ENCODE peak calls at places on chromosomes 7 and 10, in seven cellular contexts. B is SJSA1; C is CD4-positive, alpha-beta memory T cell; X is Peyer's patch; I is IMR-90; M is brain microvascular endothelial cell; P is cardiac fibroblast. J is an unnamed sample.

GRCh38 chr7:111215550-111215949 is 124.6 kb downstream of the LRRN3 start:
- DNase-seq in B (no peak), C (no peak), X (no peak), I (no peak), M (no peak), P (no peak), J (no peak)

GRCh38 chr7:135536160-135536559 is 21.6 kb upstream of the NUP205 start:
- DNase-seq in B (no peak), C (no peak), X (no peak), I (peak), M (peak), P (peak), J (peak)

GRCh38 chr7:73830872-73831655 is at the start of gene CLDN4:
- DNase-seq in B (no peak), C (no peak), X (peak), I (no peak), M (no peak), P (no peak), J (no peak)

GRCh38 chr10:17026686-17027485 is 102.7 kb downstream of the CUBN start:
- DNase-seq in B (no peak), C (peak), X (no peak), I (peak), M (peak), P (peak), J (peak)

GRCh38 chr7:128974241-128974934 is 36.7 kb downstream of the IRF5 start:
- DNase-seq in B (no peak), C (no peak), X (no peak), I (peak), M (peak), P (peak), J (peak)

GRCh38 chr10:95290801-95291633 is at the start of gene PDLIM1:
- DNase-seq in B (peak), C (peak), X (peak), I (peak), M (no peak), P (peak), J (peak)

GRCh38 chr7:140342732-140343514 is 55.4 kb downstream of the SLC37A3 start:
- DNase-seq in B (no peak), C (no peak), X (peak), I (peak), M (peak), P (peak), J (peak)

GRCh38 chr7:106110238-106110560 is 1.9 kb downstream of the SYPL1 start:
- DNase-seq in B (peak), C (no peak), X (no peak), I (no peak), M (no peak), P (no peak), J (no peak)

GRCh38 chr7:33055147-33055546 is 7.4 kb downstream of the NT5C3A start:
- DNase-seq in B (no peak), C (no peak), X (no peak), I (no peak), M (no peak), P (no peak), J (no peak)

GRCh38 chr10:28494420-28494819 is 38.5 kb upstream of the WAC start:
- DNase-seq in B (no peak), C (no peak), X (no peak), I (no peak), M (no peak), P (no peak), J (no peak)

GRCh38 chr10:123582084-123582989 is 83.8 kb upstream of the GPR26 start:
- DNase-seq in B (peak), C (peak), X (peak), I (peak), M (peak), P (peak), J (peak)

GRCh38 chr7:49791089-49791741 is 17.8 kb downstream of the VWC2 start:
- DNase-seq in B (no peak), C (no peak), X (no peak), I (no peak), M (no peak), P (no peak), J (no peak)

GRCh38 chr7:116560021-116560970 is 35.5 kb downstream of the CAV1 start:
- DNase-seq in B (no peak), C (no peak), X (no peak), I (no peak), M (no peak), P (no peak), J (peak)

GRCh38 chr7:104883718-104884452 is 130.1 kb upstream of the KMT2E start:
- DNase-seq in B (peak), C (peak), X (peak), I (peak), M (peak), P (peak), J (peak)

GRCh38 chr7:157139142-157140117 is 704 bp downstream of the UBE3C start:
- DNase-seq in B (peak), C (peak), X (peak), I (peak), M (peak), P (peak), J (peak)

GRCh38 chr10:103277713-103278299 is 868 bp downstream of the INA start:
- DNase-seq in B (no peak), C (no peak), X (no peak), I (no peak), M (no peak), P (no peak), J (no peak)

GRCh38 chr7:19665399-19666008 is 43.3 kb downstream of the POLR1F start:
- DNase-seq in B (peak), C (peak), X (no peak), I (peak), M (no peak), P (peak), J (peak)

GRCh38 chr7:135193615-135194081 is 17.7 kb downstream of the WDR91 start:
- DNase-seq in B (peak), C (no peak), X (no peak), I (peak), M (peak), P (peak), J (no peak)

GRCh38 chr7:43850348-43851116 is 18.8 kb downstream of the MRPS24 start:
- DNase-seq in B (no peak), C (no peak), X (no peak), I (no peak), M (no peak), P (no peak), J (no peak)

GRCh38 chr10:44990302-44990655 is 10.4 kb upstream of the ZNF22 start:
- DNase-seq in B (no peak), C (no peak), X (no peak), I (no peak), M (no peak), P (no peak), J (peak)

GRCh38 chr7:46173526-46174191 is 252.6 kb upstream of the IGFBP3 start:
- DNase-seq in B (peak), C (no peak), X (no peak), I (no peak), M (no peak), P (no peak), J (peak)

GRCh38 chr7:138801256-138801655 is 3.3 kb upstream of the ATP6V0A4 start:
- DNase-seq in B (no peak), C (no peak), X (no peak), I (no peak), M (no peak), P (no peak), J (no peak)

GRCh38 chr10:61830846-61831273 is 70.6 kb upstream of the ARID5B start:
- DNase-seq in B (no peak), C (no peak), X (no peak), I (no peak), M (peak), P (no peak), J (no peak)

GRCh38 chr10:35135861-35136260 is 9.2 kb downstream of the CREM start:
- DNase-seq in B (no peak), C (no peak), X (peak), I (peak), M (peak), P (no peak), J (no peak)

GRCh38 chr10:131781076-131781475 is 119.7 kb upstream of the PPP2R2D start:
- DNase-seq in B (no peak), C (no peak), X (peak), I (no peak), M (no peak), P (no peak), J (no peak)

DNA sequence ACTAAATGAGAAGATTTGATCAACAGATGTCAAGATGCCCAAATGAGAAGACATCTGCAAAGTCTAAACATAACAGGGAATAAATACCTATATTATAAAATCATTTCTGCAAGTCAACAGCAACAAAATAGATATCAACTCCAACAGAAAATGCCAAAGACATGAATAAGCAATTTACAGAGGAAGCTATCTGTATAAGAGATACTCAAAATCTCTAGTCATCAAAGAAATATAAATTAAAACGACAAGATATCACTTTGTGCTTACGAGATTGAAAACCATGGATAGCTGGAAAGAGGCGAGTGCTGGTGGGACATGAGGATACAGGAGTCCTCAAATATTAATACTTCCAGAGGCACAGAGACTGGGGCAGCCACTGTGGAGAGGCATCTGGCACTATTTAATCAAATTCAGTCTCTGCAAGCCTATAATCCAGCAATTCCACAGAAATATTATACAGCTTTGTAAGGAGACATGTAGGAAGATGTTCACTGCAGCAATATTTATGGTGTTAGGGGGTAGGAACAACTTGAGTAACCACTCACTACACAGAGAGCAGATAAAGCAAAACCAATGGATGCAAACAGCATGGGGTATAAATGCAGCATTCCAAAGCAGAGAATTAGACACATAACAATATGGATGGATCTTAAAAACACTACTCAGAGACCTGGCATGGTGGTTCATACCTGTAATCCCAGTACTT is 4.8 kb downstream of the DNMBP start:
- DNase-seq in B (no peak), C (no peak), X (no peak), I (no peak), M (no peak), P (peak), J (no peak)
- H3K4me3 ChIP-seq in B (no peak), C (no peak), X (no peak), I (no peak), M (peak), P (peak), J (peak)

GRCh38 chr7:55020481-55020871 is 1.7 kb downstream of the EGFR start:
- DNase-seq in B (no peak), C (no peak), X (peak), I (peak), M (peak), P (peak), J (peak)
- H3K4me3 ChIP-seq in B (peak), C (no peak), X (peak), I (peak), M (peak), P (peak), J (peak)

GRCh38 chr10:68474021-68474420 is 2.2 kb upstream of the DNA2 start:
- DNase-seq in B (no peak), C (no peak), X (no peak), I (no peak), M (no peak), P (peak), J (no peak)

GRCh38 chr10:68471586-68472408 is at the start of gene DNA2:
- DNase-seq in B (peak), C (peak), X (peak), I (peak), M (peak), P (peak), J (peak)

GRCh38 chr10:68469838-68470237 is 1.9 kb downstream of the DNA2 start:
- DNase-seq in B (no peak), C (no peak), X (no peak), I (no peak), M (no peak), P (no peak), J (no peak)

GRCh38 chr10:68471063-68471585 is 649 bp downstream of the DNA2 start:
- DNase-seq in B (no peak), C (no peak), X (no peak), I (no peak), M (no peak), P (no peak), J (peak)

GRCh38 chr10:68470300-68470699 is 1.5 kb downstream of the DNA2 start:
- DNase-seq in B (no peak), C (no peak), X (no peak), I (no peak), M (no peak), P (no peak), J (no peak)
- H3K4me3 ChIP-seq in B (peak), C (no peak), X (no peak), I (peak), M (peak), P (peak), J (peak)

GRCh38 chr10:113414481-113414990 is 138.3 kb upstream of the HABP2 start:
- DNase-seq in B (no peak), C (no peak), X (no peak), I (no peak), M (no peak), P (no peak), J (no peak)

GRCh38 chr10:113409147-113409546 is 143.7 kb upstream of the HABP2 start:
- DNase-seq in B (no peak), C (no peak), X (no peak), I (no peak), M (no peak), P (no peak), J (no peak)

GRCh38 chr10:113410618-113411017 is 142.2 kb upstream of the HABP2 start:
- DNase-seq in B (no peak), C (no peak), X (no peak), I (no peak), M (no peak), P (no peak), J (no peak)

GRCh38 chr10:113411456-113411855 is 141.4 kb upstream of the HABP2 start:
- DNase-seq in B (no peak), C (no peak), X (no peak), I (no peak), M (no peak), P (no peak), J (no peak)

GRCh38 chr10:113412161-113412560 is 140.7 kb upstream of the HABP2 start:
- DNase-seq in B (no peak), C (no peak), X (no peak), I (no peak), M (no peak), P (no peak), J (no peak)
- H3K4me3 ChIP-seq in B (no peak), C (no peak), X (no peak), I (no peak), M (no peak), P (no peak), J (no peak)

DNA sequence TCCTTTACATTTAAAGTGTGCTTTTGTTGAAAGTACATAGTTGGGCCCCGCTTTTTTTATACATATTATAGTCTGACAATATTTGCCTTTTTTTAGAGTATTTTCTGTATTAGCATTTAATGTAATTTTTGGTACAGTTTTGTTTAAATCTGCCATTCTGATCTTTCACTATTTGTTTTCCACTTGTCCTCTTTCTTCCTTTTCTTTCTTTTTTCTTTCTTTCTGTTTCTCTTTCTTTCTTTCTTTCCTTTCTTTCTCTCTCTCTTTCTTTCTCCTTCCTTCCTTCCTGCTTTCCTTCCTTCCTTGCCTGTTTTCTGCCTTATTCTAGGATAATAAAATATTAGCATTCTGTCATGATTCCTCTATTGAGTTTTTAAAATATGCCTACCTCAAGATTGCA is 9.5 kb downstream of the LIPK start:
- DNase-seq in B (no peak), C (no peak), X (no peak), I (no peak), M (no peak), P (no peak), J (no peak)
- H3K4me3 ChIP-seq in B (no peak), C (no peak), X (no peak), I (no peak), M (no peak), P (no peak), J (no peak)

GRCh38 chr10:65628777-65629176 is 1297.1 kb upstream of the LRRTM3 start:
- DNase-seq in B (no peak), C (no peak), X (no peak), I (no peak), M (no peak), P (no peak), J (no peak)
- H3K4me3 ChIP-seq in B (no peak), C (no peak), X (no peak), I (no peak), M (no peak), P (no peak), J (no peak)

GRCh38 chr10:52316500-52316899 is 2.4 kb downstream of the DKK1 start:
- DNase-seq in B (no peak), C (no peak), X (no peak), I (no peak), M (no peak), P (no peak), J (peak)

GRCh38 chr10:52314007-52314821 is at the start of gene DKK1:
- DNase-seq in B (peak), C (no peak), X (peak), I (peak), M (peak), P (peak), J (peak)

GRCh38 chr10:52313350-52314006 is 603 bp upstream of the DKK1 start:
- DNase-seq in B (no peak), C (no peak), X (peak), I (peak), M (peak), P (no peak), J (peak)

GRCh38 chr10:52316005-52316404 is 1.9 kb downstream of the DKK1 start:
- DNase-seq in B (no peak), C (no peak), X (no peak), I (peak), M (peak), P (no peak), J (peak)

DNA sequence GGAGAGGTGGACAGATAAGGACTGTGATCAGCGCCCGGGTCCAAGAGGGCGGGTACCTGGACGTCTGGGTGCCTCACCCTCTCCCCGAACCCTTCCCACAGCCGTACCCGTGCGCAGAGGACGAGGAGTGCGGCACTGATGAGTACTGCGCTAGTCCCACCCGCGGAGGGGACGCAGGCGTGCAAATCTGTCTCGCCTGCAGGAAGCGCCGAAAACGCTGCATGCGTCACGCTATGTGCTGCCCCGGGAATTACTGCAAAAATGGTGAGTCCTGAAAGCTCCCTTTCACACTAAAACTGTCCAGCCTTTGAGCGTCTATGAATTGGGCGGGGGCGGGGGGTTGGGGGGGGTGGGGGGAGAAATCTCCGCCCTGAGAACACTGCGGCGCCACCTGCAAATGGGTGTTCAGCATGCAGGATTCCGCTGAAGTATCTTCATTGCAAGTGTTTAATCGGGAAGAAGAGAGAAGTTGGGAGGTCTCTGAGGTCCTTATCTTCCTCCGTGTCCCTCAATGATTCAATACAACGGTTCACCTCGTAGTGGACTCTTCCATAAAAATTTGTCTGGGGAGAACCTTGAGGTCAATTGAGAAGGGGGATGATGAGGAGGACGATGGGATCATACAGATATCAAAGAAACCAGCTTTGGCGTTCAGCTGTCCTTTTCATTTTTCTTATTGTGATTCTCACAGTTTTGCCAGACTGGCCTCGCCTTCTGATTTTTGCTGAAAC is 906 bp downstream of the DKK1 start:
- DNase-seq in B (no peak), C (no peak), X (no peak), I (peak), M (peak), P (peak), J (peak)
- H3K4me3 ChIP-seq in B (peak), C (no peak), X (peak), I (peak), M (peak), P (peak), J (peak)

DNA sequence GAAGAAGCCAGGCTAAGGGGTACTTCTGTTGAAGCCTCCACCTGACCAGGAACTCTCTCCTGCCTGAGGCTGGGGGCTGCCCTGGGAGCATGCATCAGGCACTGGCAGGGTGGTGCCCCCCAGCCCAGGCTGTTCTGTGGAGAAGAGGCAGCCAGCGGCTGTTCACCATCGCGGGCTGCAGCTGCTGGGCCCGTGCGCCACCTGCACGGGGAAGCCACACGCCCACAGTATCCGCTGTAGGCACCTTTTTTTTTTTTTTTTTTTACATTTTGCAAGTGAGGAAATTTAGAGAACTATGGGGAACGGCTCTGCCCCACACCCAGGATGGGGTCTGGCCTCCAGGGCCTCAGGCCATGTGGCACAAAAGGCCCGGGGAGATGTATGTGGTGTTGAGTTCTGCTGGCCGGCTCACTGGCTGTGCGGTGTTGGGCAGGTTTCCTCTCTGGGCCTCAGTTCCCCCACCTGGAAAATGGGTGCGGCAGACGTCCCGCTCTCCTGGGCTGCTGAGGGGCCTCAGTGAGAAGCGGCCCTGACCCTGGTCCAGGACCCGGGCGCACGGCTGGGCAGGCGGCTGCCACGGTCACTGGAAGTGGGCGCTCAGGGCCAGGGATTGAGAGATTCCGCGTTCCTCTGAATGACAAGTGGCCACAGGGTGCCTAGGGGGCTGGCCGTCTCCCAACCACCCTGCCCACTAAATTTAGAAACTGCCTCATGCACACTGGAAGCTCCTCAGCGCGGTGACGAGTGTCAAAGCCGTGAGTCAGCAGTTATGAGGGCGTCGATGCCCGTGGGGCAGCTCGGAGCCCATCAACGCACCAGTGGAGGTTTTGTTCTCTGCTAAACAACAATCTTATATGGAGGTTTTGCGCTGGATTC is 8.8 kb upstream of the INTS1 start:
- DNase-seq in B (peak), C (peak), X (peak), I (peak), M (peak), P (peak), J (peak)
- H3K4me3 ChIP-seq in B (no peak), C (no peak), X (no peak), I (no peak), M (no peak), P (no peak), J (no peak)

J was measured in fibroblast of the aortic adventitia.